ENCODE peak calls at places on chromosomes 7 and 10, in six cellular contexts. B is GM12865, I is cardiac muscle cell, L is neuronal stem cell, Y is small intestine, A is GM23338. E is an unnamed sample.

GRCh38 chr7:7583731-7584130 is 17.0 kb downstream of the MIOS start:
- DNase-seq in I (no peak), B (no peak), L (no peak), Y (no peak), A (no peak), E (no peak)

GRCh38 chr10:48444861-48445841 is 138.7 kb downstream of the MAPK8 start:
- DNase-seq in I (no peak), A (peak), Y (no peak), B (no peak), L (no peak), E (no peak)

GRCh38 chr7:42070068-42070467 is 166.9 kb downstream of the GLI3 start:
- DNase-seq in I (peak), A (no peak), B (no peak), Y (no peak), L (no peak), E (no peak)

GRCh38 chr7:135745702-135746312 is 2.8 kb downstream of the FAM180A start:
- DNase-seq in L (no peak), I (peak), B (no peak), A (no peak), Y (peak), E (no peak)

GRCh38 chr10:110725809-110726641 is 81.9 kb downstream of the RBM20 start:
- DNase-seq in A (peak), Y (no peak), L (no peak), B (no peak), I (peak), E (no peak)

GRCh38 chr10:131660427-131660826 is 240.4 kb upstream of the PPP2R2D start:
- DNase-seq in I (no peak), B (no peak), Y (no peak), L (no peak), A (no peak), E (no peak)

GRCh38 chr7:100674441-100675407 is 1.2 kb downstream of the GNB2 start:
- DNase-seq in A (peak), B (no peak), L (no peak), I (no peak), Y (peak), E (no peak)

GRCh38 chr7:131546126-131546525 is 10.3 kb downstream of the PODXL start:
- DNase-seq in L (no peak), Y (peak), A (no peak), B (peak), I (no peak), E (no peak)

GRCh38 chr10:130425881-130426435 is 289.8 kb downstream of the GLRX3 start:
- DNase-seq in A (no peak), B (no peak), L (no peak), I (no peak), Y (no peak), E (no peak)

GRCh38 chr10:97332586-97333350 is 1.8 kb downstream of the FRAT2 start:
- DNase-seq in Y (peak), B (peak), L (peak), I (peak), A (peak), E (no peak)

GRCh38 chr10:95289003-95289920 is 1.5 kb downstream of the PDLIM1 start:
- DNase-seq in I (peak), L (no peak), B (peak), A (peak), Y (peak), E (no peak)

GRCh38 chr10:69372126-69372980 is 44.4 kb downstream of the TACR2 start:
- DNase-seq in Y (no peak), L (no peak), A (no peak), B (no peak), I (peak), E (no peak)

GRCh38 chr10:121448768-121449456 is 149.3 kb downstream of the FGFR2 start:
- DNase-seq in Y (peak), A (no peak), B (peak), I (no peak), L (no peak), E (no peak)

GRCh38 chr10:52541082-52541481 is 227.0 kb downstream of the DKK1 start:
- DNase-seq in B (no peak), I (peak), L (no peak), A (no peak), Y (no peak), E (no peak)

GRCh38 chr7:157703534-157704195 is 366.9 kb downstream of the DNAJB6 start:
- DNase-seq in A (no peak), L (no peak), I (no peak), Y (no peak), B (no peak), E (no peak)

GRCh38 chr7:47119408-47119807 is 462.5 kb downstream of the TNS3 start:
- DNase-seq in A (no peak), I (peak), B (no peak), Y (no peak), L (no peak), E (no peak)

GRCh38 chr10:34768261-34768971 is 46.7 kb downstream of the PARD3 start:
- DNase-seq in L (no peak), I (peak), B (no peak), A (no peak), Y (peak), E (no peak)

GRCh38 chr10:73732931-73733623 is 11.1 kb upstream of the SEC24C start:
- DNase-seq in I (no peak), Y (no peak), B (no peak), A (peak), L (no peak), E (no peak)

GRCh38 chr7:74061840-74062539 is 21.6 kb upstream of the LIMK1 start:
- DNase-seq in Y (peak), I (peak), A (no peak), B (peak), L (no peak), E (peak)

GRCh38 chr10:86969421-86970041 is 1.2 kb downstream of the ADIRF start:
- DNase-seq in L (no peak), B (no peak), I (peak), A (no peak), Y (peak), E (no peak)

GRCh38 chr10:74770400-74770799 is 56.0 kb upstream of the KAT6B start:
- DNase-seq in B (peak), A (no peak), L (no peak), I (no peak), Y (no peak), E (no peak)

GRCh38 chr10:117137911-117138642 is at the start of gene VAX1:
- DNase-seq in I (no peak), A (peak), Y (no peak), L (no peak), B (no peak), E (no peak)

GRCh38 chr7:97499204-97499603 is 232.7 kb upstream of the TAC1 start:
- DNase-seq in Y (peak), I (peak), B (peak), L (peak), A (peak), E (peak)

GRCh38 chr7:19958309-19958896 is 185.0 kb upstream of the TMEM196 start:
- DNase-seq in I (peak), A (no peak), B (no peak), Y (no peak), L (no peak), E (peak)

GRCh38 chr7:100684534-100685042 is 9.5 kb downstream of the GIGYF1 start:
- DNase-seq in I (no peak), L (no peak), Y (no peak), A (no peak), B (no peak), E (no peak)

GRCh38 chr7:139613971-139614411 is 90.5 kb downstream of the CLEC2L start:
- DNase-seq in A (peak), Y (no peak), I (no peak), L (no peak), B (no peak), E (no peak)

GRCh38 chr10:121217331-121217730 is 366.2 kb downstream of the WDR11 start:
- DNase-seq in I (no peak), Y (no peak), L (no peak), A (no peak), B (no peak), E (no peak)

GRCh38 chr7:22578048-22578770 is 78.2 kb upstream of the STEAP1B start:
- DNase-seq in L (no peak), B (no peak), I (peak), A (no peak), Y (no peak), E (no peak)

GRCh38 chr7:155344270-155344617 is 46.6 kb downstream of the INSIG1 start:
- DNase-seq in I (no peak), A (peak), Y (no peak), L (no peak), B (no peak), E (no peak)

GRCh38 chr7:155345490-155345889 is 47.8 kb downstream of the INSIG1 start:
- DNase-seq in L (no peak), I (no peak), Y (no peak), B (no peak), A (no peak), E (no peak)

GRCh38 chr7:155346285-155346684 is 48.6 kb downstream of the INSIG1 start:
- DNase-seq in B (no peak), Y (no peak), I (no peak), A (no peak), L (no peak), E (no peak)

GRCh38 chr7:155343661-155344121 is 46.0 kb downstream of the INSIG1 start:
- DNase-seq in Y (no peak), B (no peak), L (no peak), A (no peak), I (no peak), E (no peak)

DNA sequence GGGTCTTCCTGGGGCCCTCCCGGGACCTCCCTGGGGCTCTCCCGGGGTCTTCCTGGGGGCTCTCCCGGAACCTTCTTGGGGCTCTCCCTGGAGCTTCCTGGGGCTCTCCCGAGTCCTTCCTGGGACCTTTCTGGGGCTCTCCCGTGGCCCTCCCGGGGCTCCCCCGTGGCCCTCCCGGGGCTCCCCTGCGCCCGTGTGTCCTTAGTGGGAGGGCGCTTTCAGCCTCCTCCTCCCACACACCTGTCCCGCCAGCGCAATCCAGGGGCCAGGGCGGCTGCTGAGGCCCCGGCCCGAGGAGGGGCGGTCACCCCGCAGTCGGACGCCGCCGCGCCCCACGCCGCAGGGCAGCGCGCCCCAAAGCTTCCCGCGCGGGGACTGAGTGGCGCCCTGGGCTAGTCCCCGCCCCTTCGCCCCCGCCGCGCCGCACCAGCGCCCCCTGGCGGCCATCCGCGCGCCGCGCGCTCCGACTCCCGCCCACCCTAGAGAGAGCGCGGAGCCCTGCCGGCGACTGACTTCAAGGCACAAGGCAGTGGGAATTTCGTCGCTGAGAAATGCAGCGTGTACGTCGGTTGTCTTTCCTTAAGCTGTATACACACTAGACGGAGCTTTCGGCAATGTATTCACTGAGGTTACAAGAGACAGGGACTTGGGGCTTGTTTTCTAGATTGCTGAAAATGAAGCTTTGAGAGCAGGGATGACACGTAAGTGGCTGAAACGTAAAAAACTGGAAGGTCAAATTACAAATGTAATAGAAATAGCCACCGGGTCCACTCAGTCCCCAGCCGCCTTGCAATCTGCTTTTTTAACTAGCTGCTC is 47.1 kb downstream of the INSIG1 start:
- DNase-seq in Y (peak), L (peak), I (peak), A (peak), B (peak), E (peak)
- H3K4me3 ChIP-seq in Y (peak), L (peak), I (peak), A (peak), B (peak), E (peak)

GRCh38 chr7:2761131-2761624 is 73.2 kb downstream of the AMZ1 start:
- DNase-seq in A (no peak), B (no peak), Y (no peak), I (no peak), L (no peak), E (no peak)
- H3K4me3 ChIP-seq in A (no peak), B (no peak), Y (no peak), I (no peak), L (no peak), E (no peak)

DNA sequence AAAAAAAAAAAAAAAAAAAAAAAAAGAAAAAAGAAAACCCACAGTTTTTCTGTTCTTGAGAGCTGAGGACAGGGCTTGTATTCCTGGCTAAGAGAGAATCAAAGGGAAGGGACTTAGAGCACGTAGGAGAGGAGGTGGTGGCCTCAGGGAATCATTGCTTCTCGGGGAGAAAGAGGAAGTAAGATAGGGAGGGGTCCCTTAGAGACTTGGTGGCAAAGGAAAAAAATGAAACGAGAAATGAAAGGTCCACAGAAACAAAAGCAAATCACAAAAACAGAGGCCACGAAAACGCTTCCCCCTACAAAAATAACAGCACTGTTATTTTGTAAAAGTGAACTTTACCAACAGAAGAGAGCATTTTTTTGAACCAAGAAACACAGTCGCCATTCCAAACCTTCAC is 323.1 kb upstream of the GALNT17 start:
- DNase-seq in I (no peak), B (peak), Y (no peak), L (no peak), A (no peak), E (no peak)
- H3K4me3 ChIP-seq in I (no peak), B (peak), Y (no peak), L (no peak), A (no peak), E (no peak)

GRCh38 chr10:71968553-71969474 is 4.6 kb downstream of the CHST3 start:
- DNase-seq in Y (no peak), L (no peak), A (no peak), I (peak), B (no peak), E (no peak)

GRCh38 chr10:71963756-71964668 is at the start of gene CHST3:
- DNase-seq in I (peak), B (peak), A (peak), L (peak), Y (peak), E (no peak)

GRCh38 chr10:71965623-71966022 is 1.4 kb downstream of the CHST3 start:
- DNase-seq in A (no peak), L (no peak), I (no peak), Y (no peak), B (no peak), E (no peak)

GRCh38 chr10:71964669-71965515 is 697 bp downstream of the CHST3 start:
- DNase-seq in Y (no peak), I (peak), L (no peak), B (no peak), A (peak), E (no peak)

DNA sequence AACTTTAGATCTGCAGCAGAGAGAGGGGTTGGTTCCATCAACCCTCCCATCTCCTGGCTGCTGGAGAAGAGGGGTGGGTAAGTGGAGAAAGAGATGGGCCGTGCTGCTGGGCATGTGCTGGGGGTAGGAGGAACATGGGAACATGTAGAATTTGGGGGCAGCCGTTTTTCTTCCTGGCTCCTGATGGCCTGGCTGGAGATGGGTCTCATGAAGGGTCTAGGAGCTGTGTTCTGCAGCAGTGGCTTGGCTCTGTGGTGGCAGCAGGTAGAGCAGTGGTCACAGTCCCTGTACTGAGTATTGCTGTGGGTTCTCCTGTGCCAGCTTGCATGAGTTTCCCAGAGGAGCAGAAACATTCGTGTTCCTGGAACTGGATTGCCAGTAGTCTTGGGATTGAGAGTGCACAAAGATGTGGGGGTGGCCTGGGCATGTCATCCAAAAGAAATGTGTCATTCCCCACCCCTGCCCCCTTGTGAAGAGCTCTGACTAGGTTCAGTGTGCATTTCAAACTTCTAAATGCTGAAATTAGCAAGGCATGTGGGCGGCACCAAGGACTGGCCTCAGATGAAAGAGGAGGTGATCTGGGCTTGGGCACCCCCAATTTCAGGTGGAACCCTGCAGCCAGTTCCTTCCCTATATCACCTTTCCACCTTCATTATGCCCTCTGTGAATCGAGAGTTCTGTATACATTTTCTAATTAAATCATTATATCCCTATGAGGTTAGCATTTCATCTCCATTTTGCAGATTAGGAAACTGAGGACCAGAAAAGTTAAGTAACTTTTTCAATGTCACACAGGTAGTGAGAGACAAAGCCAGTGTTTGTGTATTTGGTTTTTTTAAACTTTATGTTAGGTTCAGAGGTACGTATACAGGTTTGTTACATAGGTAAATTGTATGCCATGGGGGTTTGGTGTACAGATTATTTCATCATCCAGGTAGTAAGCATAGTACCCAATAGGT is 2.1 kb downstream of the CHST3 start:
- DNase-seq in I (peak), B (no peak), A (no peak), Y (no peak), L (no peak), E (no peak)
- H3K4me3 ChIP-seq in I (no peak), B (no peak), A (peak), Y (no peak), L (peak), E (peak)

GRCh38 chr10:89164080-89164479 is 43.0 kb downstream of the CH25H start:
- DNase-seq in B (peak), I (no peak), A (no peak), L (no peak), Y (no peak), E (no peak)

GRCh38 chr10:89164920-89165319 is 42.2 kb downstream of the CH25H start:
- DNase-seq in A (no peak), L (no peak), B (no peak), I (no peak), Y (no peak), E (no peak)

GRCh38 chr10:89160339-89160738 is 46.8 kb downstream of the CH25H start:
- DNase-seq in I (no peak), A (no peak), Y (no peak), L (no peak), B (no peak), E (no peak)

GRCh38 chr10:89165923-89166322 is 41.2 kb downstream of the CH25H start:
- DNase-seq in L (no peak), B (no peak), I (no peak), A (no peak), Y (no peak), E (no peak)

GRCh38 chr10:89163265-89163995 is 43.7 kb downstream of the CH25H start:
- DNase-seq in A (no peak), Y (peak), I (peak), B (peak), L (no peak), E (no peak)
- H3K4me3 ChIP-seq in A (no peak), Y (no peak), I (no peak), B (peak), L (no peak), E (peak)

DNA sequence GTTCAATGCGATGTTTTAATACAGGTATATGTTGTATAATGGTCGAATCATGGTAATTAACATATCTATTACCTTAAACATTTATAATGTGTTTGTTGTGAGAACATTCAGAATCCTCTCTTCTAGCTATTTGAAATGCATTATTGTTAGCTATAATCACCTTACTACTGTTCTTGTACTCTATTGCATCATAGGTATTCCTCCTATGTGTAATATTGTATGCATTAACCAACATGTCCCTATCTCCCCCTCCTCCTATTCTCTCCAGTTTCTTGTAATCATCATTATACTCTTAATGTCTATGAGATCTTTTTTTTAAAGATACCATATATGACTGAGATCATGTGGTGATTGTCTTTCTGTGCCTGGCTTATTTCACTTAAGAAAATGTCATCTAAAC is 235.2 kb downstream of the ATRNL1 start:
- DNase-seq in A (no peak), I (no peak), L (no peak), B (no peak), Y (no peak), E (no peak)
- H3K4me3 ChIP-seq in A (no peak), I (no peak), L (no peak), B (no peak), Y (no peak), E (no peak)

DNA sequence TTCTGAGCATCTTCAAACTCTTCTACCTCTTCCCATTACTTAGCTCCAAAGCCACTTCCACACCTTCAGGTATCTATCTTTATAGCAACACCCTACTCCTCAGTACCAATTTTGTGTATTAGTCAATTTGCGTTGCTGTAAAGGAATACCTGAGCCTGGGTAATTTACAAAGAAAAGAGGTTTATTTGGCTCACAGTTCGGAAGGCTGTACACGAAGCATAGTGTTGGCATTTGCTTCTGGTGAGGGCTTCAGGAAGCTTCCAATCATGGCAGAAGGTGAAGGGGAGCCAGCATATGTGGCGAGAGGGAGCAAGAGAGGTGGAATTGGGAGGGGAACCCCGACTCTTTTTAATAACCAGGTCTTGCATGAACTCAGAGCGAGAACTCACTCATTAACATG is 17.6 kb upstream of the CRYGN start:
- DNase-seq in B (no peak), Y (no peak), I (no peak), L (no peak), A (no peak), E (no peak)
- H3K4me3 ChIP-seq in B (no peak), Y (no peak), I (no peak), L (no peak), A (peak), E (no peak)